ENCODE peak calls at places on chromosomes 16 and 17, in four cellular contexts. One of them, this sample, is unnamed. For H3K4me1, the result is how much of the 10 kb centered on the place peaks cover.

GRCh38 chr17:10843806-10844205 is 5.9 kb upstream of the PIRT start:
- DNase-seq in fibroblast of lung: no peak
- DNase-seq in iPS DF 6.9: no peak
- DNase-seq in left ventricle myocardium inferior: no peak
- DNase-seq in this sample: peak

GRCh38 chr16:26139884-26140283 is 448.1 kb downstream of the HS3ST4 start:
- DNase-seq in iPS DF 6.9: no peak
- DNase-seq in left ventricle myocardium inferior: no peak
- DNase-seq in fibroblast of lung: no peak
- DNase-seq in this sample: no peak

GRCh38 chr16:76676356-76676755 is 399.2 kb downstream of the CNTNAP4 start:
- DNase-seq in left ventricle myocardium inferior: no peak
- DNase-seq in fibroblast of lung: no peak
- DNase-seq in iPS DF 6.9: no peak
- DNase-seq in this sample: no peak

GRCh38 chr16:71214771-71215381 is 15.6 kb downstream of the HYDIN start:
- DNase-seq in left ventricle myocardium inferior: no peak
- DNase-seq in iPS DF 6.9: no peak
- DNase-seq in fibroblast of lung: no peak
- DNase-seq in this sample: no peak

GRCh38 chr16:77172964-77173363 is 18.0 kb upstream of the MON1B start:
- DNase-seq in fibroblast of lung: no peak
- DNase-seq in iPS DF 6.9: no peak
- DNase-seq in left ventricle myocardium inferior: no peak
- DNase-seq in this sample: no peak

GRCh38 chr17:44097110-44097810 is 26.2 kb downstream of the HDAC5 start:
- DNase-seq in iPS DF 6.9: no peak
- DNase-seq in left ventricle myocardium inferior: peak
- DNase-seq in fibroblast of lung: peak
- DNase-seq in this sample: no peak

GRCh38 chr16:24302636-24303035 is 46.5 kb downstream of the CACNG3 start:
- DNase-seq in fibroblast of lung: no peak
- DNase-seq in iPS DF 6.9: no peak
- DNase-seq in left ventricle myocardium inferior: no peak
- DNase-seq in this sample: no peak

GRCh38 chr16:23768581-23768980 is 13.8 kb downstream of the CHP2 start:
- DNase-seq in left ventricle myocardium inferior: no peak
- DNase-seq in fibroblast of lung: no peak
- DNase-seq in iPS DF 6.9: no peak
- DNase-seq in this sample: no peak

GRCh38 chr17:39702901-39703893 is 3.3 kb downstream of the ERBB2 start:
- DNase-seq in fibroblast of lung: no peak
- DNase-seq in left ventricle myocardium inferior: no peak
- DNase-seq in iPS DF 6.9: no peak
- DNase-seq in this sample: no peak

GRCh38 chr16:972316-973002 is 1.7 kb upstream of the LMF1 start:
- DNase-seq in left ventricle myocardium inferior: no peak
- DNase-seq in iPS DF 6.9: no peak
- DNase-seq in fibroblast of lung: no peak
- DNase-seq in this sample: peak

DNA sequence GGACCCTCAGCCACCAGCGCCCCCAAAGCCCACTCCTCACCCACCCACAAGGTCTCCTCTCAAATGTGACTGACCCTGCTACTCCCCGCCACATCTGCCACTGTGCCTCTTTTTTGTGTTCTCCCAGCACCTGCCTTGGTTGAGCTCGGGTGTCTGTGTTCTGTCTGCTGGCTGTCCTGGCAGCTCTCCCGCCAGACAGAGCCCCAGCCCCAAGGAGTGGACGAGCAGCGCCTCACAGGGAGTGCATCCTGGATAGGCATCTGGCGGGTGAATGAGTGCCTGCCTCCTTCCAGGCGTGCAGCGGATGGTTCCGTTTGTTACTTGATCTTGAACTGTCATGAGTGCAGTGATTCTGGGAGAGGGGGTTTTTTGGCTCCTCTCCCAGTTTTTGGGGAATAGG is 77.7 kb downstream of the SRCIN1 start:
- DNase-seq in iPS DF 6.9: no peak
- DNase-seq in left ventricle myocardium inferior: no peak
- DNase-seq in fibroblast of lung: no peak
- DNase-seq in this sample: no peak
- H3K4me1 ChIP-seq in iPS DF 6.9: under half
- H3K4me1 ChIP-seq in left ventricle myocardium inferior: under half
- H3K4me1 ChIP-seq in fibroblast of lung: under half
- H3K4me1 ChIP-seq in this sample: under half

GRCh38 chr17:18026408-18026776 is 12.6 kb downstream of the ATPAF2 start:
- DNase-seq in fibroblast of lung: peak
- DNase-seq in iPS DF 6.9: no peak
- DNase-seq in left ventricle myocardium inferior: peak
- DNase-seq in this sample: peak
- H3K4me1 ChIP-seq in fibroblast of lung: under half
- H3K4me1 ChIP-seq in iPS DF 6.9: under half
- H3K4me1 ChIP-seq in left ventricle myocardium inferior: half or more
- H3K4me1 ChIP-seq in this sample: under half

GRCh38 chr17:50209133-50209471 is 7.7 kb upstream of the COL1A1 start:
- DNase-seq in left ventricle myocardium inferior: no peak
- DNase-seq in iPS DF 6.9: no peak
- DNase-seq in fibroblast of lung: no peak
- DNase-seq in this sample: no peak
- H3K4me1 ChIP-seq in left ventricle myocardium inferior: half or more
- H3K4me1 ChIP-seq in iPS DF 6.9: under half
- H3K4me1 ChIP-seq in fibroblast of lung: half or more
- H3K4me1 ChIP-seq in this sample: half or more

DNA sequence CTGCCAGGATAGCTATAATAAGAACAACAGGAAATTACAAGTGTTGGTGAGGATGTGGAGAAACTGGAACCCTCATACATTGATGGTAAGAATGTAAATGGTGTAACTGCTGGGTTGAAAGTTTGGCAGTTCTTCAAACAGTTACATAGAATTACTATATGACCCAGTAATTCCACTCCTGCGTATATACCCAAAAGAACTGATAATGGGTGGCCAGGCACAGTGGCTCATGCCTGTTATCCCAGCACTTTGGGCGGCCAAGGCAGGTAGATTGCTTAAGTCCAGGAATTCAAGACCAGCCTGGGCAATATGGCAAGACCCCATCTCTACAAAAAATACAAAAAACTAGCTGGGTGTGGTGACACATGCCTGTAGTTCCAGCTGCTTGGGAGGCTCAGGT is 4.5 kb upstream of the CMTM4 start:
- DNase-seq in left ventricle myocardium inferior: no peak
- DNase-seq in fibroblast of lung: no peak
- DNase-seq in iPS DF 6.9: no peak
- DNase-seq in this sample: no peak
- H3K4me1 ChIP-seq in left ventricle myocardium inferior: under half
- H3K4me1 ChIP-seq in fibroblast of lung: under half
- H3K4me1 ChIP-seq in iPS DF 6.9: under half
- H3K4me1 ChIP-seq in this sample: under half

DNA sequence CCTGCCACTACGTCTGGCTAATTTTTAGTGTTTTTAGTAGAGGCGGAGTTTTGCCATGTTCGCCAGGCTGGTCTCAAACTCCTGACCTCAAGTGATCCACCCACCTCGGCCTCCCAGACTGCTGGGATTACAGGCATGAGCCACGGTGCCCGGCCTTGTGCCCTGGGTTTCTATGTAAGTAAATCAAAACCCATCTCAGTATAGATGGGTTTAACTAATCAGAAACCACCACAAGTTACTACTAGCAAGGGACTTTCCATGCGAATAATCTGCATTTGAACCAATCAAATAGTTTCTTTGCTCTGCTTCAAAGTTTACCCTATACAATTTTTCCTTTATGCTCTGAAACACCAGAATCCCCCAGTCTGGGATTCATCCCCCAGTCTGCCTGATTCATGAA is 16.5 kb upstream of the EIF1 start:
- DNase-seq in iPS DF 6.9: no peak
- DNase-seq in left ventricle myocardium inferior: no peak
- DNase-seq in fibroblast of lung: no peak
- DNase-seq in this sample: no peak
- H3K4me1 ChIP-seq in iPS DF 6.9: under half
- H3K4me1 ChIP-seq in left ventricle myocardium inferior: under half
- H3K4me1 ChIP-seq in fibroblast of lung: under half
- H3K4me1 ChIP-seq in this sample: under half

GRCh38 chr17:59356543-59357218 is 25.2 kb downstream of the YPEL2 start:
- DNase-seq in left ventricle myocardium inferior: no peak
- DNase-seq in iPS DF 6.9: no peak
- DNase-seq in fibroblast of lung: no peak
- DNase-seq in this sample: no peak

GRCh38 chr17:59355030-59355694 is 23.7 kb downstream of the YPEL2 start:
- DNase-seq in left ventricle myocardium inferior: no peak
- DNase-seq in iPS DF 6.9: no peak
- DNase-seq in fibroblast of lung: no peak
- DNase-seq in this sample: no peak

GRCh38 chr17:59355695-59356323 is 24.4 kb downstream of the YPEL2 start:
- DNase-seq in iPS DF 6.9: no peak
- DNase-seq in fibroblast of lung: no peak
- DNase-seq in left ventricle myocardium inferior: no peak
- DNase-seq in this sample: peak

GRCh38 chr17:59353936-59354755 is 22.7 kb downstream of the YPEL2 start:
- DNase-seq in iPS DF 6.9: no peak
- DNase-seq in left ventricle myocardium inferior: no peak
- DNase-seq in fibroblast of lung: no peak
- DNase-seq in this sample: no peak

DNA sequence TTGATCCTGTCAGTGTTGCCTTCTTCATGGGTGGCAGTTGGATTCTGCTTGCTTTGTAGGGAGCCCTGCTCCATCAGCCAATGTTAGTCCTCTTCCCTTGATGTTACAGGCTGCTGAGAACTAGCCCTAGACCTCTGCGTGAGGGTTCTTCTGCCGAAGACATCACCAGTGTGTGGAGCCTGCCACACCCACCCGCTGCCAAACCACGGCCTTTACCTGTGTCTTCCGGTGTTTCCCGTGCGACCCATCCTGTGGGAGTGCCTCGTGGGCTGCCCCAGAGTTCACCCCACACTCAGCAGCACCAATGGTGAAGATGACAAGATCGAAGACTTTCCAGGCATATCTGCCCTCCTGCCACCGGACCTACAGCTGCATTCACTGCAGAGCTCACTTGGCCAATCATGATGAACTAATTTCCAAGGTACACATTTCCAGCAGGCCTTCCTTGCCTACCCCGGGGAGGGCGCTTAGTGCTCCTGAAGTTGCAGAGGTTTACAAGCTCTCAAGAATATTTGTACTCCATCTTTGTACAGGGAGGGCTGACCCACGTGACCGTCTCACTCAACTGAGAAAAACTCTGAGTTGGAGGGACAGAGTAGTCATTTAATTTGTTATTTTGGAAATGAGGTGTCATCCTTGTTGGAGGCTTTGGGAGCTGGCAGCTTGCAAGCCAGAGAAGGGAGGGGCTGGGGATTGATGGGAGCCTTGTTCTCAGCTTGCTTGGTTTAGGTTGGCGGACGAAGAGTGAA is 21.8 kb downstream of the YPEL2 start:
- DNase-seq in iPS DF 6.9: no peak
- DNase-seq in fibroblast of lung: no peak
- DNase-seq in left ventricle myocardium inferior: no peak
- DNase-seq in this sample: no peak
- H3K4me1 ChIP-seq in iPS DF 6.9: under half
- H3K4me1 ChIP-seq in fibroblast of lung: under half
- H3K4me1 ChIP-seq in left ventricle myocardium inferior: half or more
- H3K4me1 ChIP-seq in this sample: half or more

This sample was measured in testis.